ENCODE peak calls at places on chromosome 14, in six cellular contexts. O is hepatocyte, Q is heart right ventricle, N is PC-3, V is Panc1, F is IMR-90. I is an unnamed sample. For H3K36me3, the result is how much of the 10 kb centered on the place peaks cover.

GRCh38 chr14:70697681-70698080 is 56.0 kb downstream of the TTC9 start:
- DNase-seq in O (no peak), Q (no peak), N (peak), V (no peak), F (no peak), I (peak)

GRCh38 chr14:53327716-53328115 is 174.6 kb upstream of the DDHD1 start:
- DNase-seq in O (no peak), Q (no peak), N (peak), V (no peak), F (peak), I (peak)

GRCh38 chr14:59688224-59689170 is 111.9 kb upstream of the CCDC175 start:
- DNase-seq in O (peak), Q (no peak), N (peak), V (peak), F (peak), I (peak)

GRCh38 chr14:85247071-85247470 is 282.9 kb upstream of the FLRT2 start:
- DNase-seq in O (no peak), Q (no peak), N (no peak), V (no peak), F (no peak), I (no peak)

GRCh38 chr14:92922883-92923743 is at the start of gene CHGA:
- DNase-seq in O (peak), Q (peak), N (no peak), V (no peak), F (peak), I (no peak)

GRCh38 chr14:59278111-59278510 is 89.6 kb downstream of the DAAM1 start:
- DNase-seq in O (peak), Q (no peak), N (peak), V (peak), F (peak), I (peak)

GRCh38 chr14:22981090-22982012 is 1.0 kb downstream of the AJUBA start:
- DNase-seq in O (peak), Q (peak), N (peak), V (no peak), F (no peak), I (peak)

GRCh38 chr14:51939727-51940126 is 49.6 kb upstream of the RTRAF start:
- DNase-seq in O (peak), Q (no peak), N (no peak), V (no peak), F (peak), I (no peak)

GRCh38 chr14:94081386-94081820 is 293 bp downstream of the IFI27L1 start:
- DNase-seq in O (peak), Q (no peak), N (peak), V (no peak), F (no peak), I (no peak)

GRCh38 chr14:30988509-30988908 is 36.9 kb upstream of the AP4S1 start:
- DNase-seq in O (no peak), Q (no peak), N (no peak), V (no peak), F (peak), I (peak)

GRCh38 chr14:74526854-74527585 is 33.5 kb downstream of the ISCA2 start:
- DNase-seq in O (no peak), Q (no peak), N (peak), V (no peak), F (no peak), I (no peak)
- TF ChIP-seq CTCF in O (no peak), Q (no peak), N (peak), V (no peak), F (no peak), I (peak)

GRCh38 chr14:46734287-46734686 is 82.7 kb upstream of the RPL10L start:
- DNase-seq in O (peak), Q (no peak), N (peak), V (no peak), F (no peak), I (no peak)
- H3K4me3 ChIP-seq in O (no peak), Q (no peak), N (no peak), V (no peak), F (no peak), I (no peak)

DNA sequence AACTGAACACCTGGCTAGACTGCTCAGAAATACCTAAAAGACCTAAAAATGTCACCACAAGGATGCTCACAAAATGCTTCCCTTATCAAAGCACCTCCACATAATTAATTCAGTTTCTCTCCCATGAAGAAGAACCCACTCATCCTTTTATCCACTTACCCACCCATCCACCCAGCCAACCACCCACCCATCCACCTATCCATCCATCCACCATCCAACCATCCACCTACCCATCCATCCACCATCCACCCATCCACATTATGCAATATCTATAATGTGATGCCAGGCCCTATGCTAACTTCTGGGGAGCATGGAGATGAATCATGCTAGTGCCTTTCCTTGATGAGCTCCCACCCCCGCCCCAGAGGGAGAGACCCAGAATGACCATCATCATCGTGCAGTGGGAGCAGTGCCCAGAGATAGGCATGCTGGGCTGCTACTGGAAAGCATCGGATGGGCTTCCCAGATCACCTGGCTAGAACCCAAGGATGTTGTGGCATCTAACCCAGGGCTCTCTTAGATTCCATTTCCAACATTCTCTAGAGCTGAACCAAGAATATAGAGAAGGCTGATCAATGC is 166.6 kb downstream of the TTC7B start:
- DNase-seq in O (no peak), Q (no peak), N (no peak), V (no peak), F (no peak), I (no peak)
- H3K36me3 ChIP-seq in O (under half), Q (under half), N (under half), V (under half), F (under half), I (under half)

DNA sequence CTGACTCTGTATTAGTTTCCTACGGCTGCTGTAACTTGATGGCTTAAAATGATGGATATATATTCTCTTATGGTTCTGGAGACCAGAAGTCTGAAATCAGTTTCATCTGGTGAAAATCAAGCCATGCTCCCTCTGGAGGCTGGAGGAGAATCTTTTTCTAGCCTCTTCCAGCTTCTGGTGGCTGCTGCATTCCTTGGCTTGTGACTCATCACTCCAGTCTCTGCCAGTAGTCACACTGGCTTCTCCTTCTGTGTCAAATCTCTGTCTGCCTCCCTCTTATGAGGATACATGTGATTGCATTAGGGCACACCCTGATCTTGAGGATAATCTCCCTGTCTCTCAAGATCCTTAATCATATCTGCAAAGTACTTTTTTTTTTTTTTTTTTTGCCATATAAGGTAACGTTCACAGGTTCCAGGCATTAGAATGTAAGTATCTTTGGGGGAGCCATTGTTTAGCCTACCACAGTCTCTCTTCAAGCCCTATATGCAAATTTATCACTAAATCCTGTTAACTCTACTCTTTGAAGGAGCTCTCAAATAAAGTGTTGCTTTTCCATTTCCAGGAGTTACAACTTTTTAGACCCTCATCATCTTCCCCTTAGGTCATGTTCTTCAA is 17.8 kb downstream of the DNAL1 start:
- DNase-seq in O (peak), Q (no peak), N (peak), V (peak), F (peak), I (peak)
- TF ChIP-seq CTCF in O (peak), Q (no peak), N (peak), V (peak), F (peak), I (peak)

GRCh38 chr14:99729991-99730875 is 46.1 kb downstream of the CYP46A1 start:
- DNase-seq in O (peak), Q (peak), N (peak), V (no peak), F (peak), I (no peak)
- H3K4me3 ChIP-seq in O (peak), Q (peak), N (peak), V (peak), F (peak), I (peak)

DNA sequence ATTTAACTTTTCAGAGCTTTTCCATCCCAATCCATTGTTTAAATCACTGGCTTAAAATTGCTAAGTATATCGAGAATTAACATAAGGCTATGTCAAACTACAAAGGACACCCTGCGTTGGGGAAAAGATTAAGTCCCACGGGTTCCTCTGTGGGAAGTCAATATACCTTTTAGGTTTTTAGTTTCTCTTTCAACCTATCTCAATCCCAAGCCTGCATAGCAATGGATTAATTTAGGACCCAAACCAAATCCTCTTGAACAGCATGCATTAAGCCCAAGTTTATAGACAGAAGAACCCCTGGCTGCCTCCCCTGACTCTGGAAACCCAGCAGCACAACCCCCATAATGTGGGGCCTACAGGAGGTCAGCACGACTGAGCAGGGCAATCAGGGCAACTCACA is 6.3 kb downstream of the CDCA4 start:
- DNase-seq in O (no peak), Q (no peak), N (no peak), V (no peak), F (no peak), I (no peak)
- H3K36me3 ChIP-seq in O (under half), Q (under half), N (half or more), V (under half), F (under half), I (under half)

GRCh38 chr14:101563654-101564443 is 2.6 kb downstream of the DIO3 start:
- DNase-seq in O (no peak), Q (no peak), N (no peak), V (no peak), F (no peak), I (no peak)
- TF ChIP-seq CTCF in O (no peak), Q (no peak), N (no peak), V (no peak), F (no peak), I (no peak)

GRCh38 chr14:104136472-104137296 is 1.7 kb upstream of the KIF26A start:
- DNase-seq in O (no peak), Q (peak), N (no peak), V (no peak), F (no peak), I (no peak)

GRCh38 chr14:104139460-104140212 is 1.2 kb downstream of the KIF26A start:
- DNase-seq in O (no peak), Q (peak), N (no peak), V (no peak), F (no peak), I (no peak)

GRCh38 chr14:104137297-104138097 is 890 bp upstream of the KIF26A start:
- DNase-seq in O (peak), Q (peak), N (peak), V (no peak), F (peak), I (no peak)

GRCh38 chr14:104138891-104139459 is 588 bp downstream of the KIF26A start:
- DNase-seq in O (no peak), Q (peak), N (no peak), V (no peak), F (no peak), I (no peak)

DNA sequence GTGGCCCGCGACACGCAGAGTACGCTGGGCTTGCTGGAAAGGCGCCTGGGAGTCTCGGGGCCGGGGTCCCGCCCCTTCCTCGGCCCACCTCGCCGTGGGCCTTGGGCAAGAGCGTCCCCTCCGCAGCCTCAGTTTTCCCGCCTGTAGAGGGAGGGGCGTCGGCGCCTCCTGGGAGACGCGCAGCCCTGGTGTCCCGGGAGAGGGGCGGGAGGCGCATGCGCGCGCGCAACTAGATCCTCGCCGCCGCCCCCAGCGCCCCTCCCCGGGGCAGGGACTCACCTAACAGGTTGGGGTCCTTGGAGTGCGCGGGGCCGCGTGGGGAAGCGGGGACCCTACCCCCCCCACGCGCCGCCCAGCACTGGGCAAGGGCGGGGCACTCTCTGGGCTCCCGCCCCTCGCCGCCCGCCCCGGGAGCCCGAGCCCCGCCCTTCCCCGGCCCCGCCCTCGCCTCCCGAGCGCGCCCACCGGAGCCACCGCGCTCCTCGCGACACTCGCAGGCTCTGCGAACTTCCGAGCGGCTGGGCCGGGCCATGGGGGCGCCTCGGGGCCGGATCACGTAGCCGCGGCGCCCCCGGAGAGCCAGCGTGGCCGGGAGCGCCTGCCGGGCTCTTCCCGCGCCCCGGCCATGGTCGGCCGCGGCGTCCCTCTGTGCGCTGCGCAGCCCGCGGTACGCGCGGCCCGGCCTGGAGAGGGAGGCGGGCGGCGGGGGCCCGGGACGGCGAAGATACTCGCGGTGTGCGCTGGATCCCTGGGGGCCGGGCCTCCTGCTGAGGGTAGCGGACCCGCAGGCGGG is at the start of gene KIF26A:
- DNase-seq in O (peak), Q (peak), N (peak), V (no peak), F (no peak), I (no peak)
- H3K4me3 ChIP-seq in O (peak), Q (peak), N (peak), V (peak), F (no peak), I (peak)

DNA sequence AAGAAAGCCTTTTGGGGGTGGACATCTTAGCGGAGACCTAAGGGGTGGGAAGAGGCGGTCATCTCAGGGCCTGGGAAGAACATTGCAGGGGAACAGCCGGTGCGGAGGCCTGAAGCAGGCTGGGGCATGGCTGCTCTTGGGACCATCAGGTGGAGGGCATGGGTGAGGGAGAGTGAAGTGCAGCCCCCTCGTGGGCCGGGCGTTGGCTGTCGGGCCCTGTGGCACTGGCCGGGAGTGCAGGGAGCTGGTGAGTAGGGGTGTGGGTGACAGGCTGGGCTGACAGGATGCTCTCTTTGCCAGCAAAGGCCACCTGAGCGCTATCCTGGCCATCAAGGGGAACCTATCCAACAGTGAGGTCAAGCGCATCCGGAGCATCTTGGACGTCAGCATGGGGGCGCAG is 11.7 kb downstream of the TNFAIP2 start:
- DNase-seq in O (no peak), Q (no peak), N (no peak), V (no peak), F (no peak), I (no peak)
- H3K36me3 ChIP-seq in O (under half), Q (under half), N (under half), V (under half), F (under half), I (under half)

I was measured in bronchial epithelial cell.